ENCODE peak calls at places on chromosomes 5 and 9, in eight cellular contexts. K is HTR-8/SVneo; F is C1 segment of cervical spinal cord; Y is heart right ventricle; D is activated CD4-positive, alpha-beta T cell treated with anti-CD3 and anti-CD28 coated beads, Interleukin-2, amount 10 ng/mL, durations not matched to agents 7 days and 5 days; T is activated CD8-positive, alpha-beta T cell treated with anti-CD3 and anti-CD28 coated beads for 36 hours; A is GM23248; R is right cardiac atrium. J is an unnamed sample.

GRCh38 chr9:94812343-94812742 is 85.8 kb downstream of the AOPEP start:
- DNase-seq in K (peak), F (no peak), Y (no peak), D (no peak), T (peak), A (peak), R (no peak), J (no peak)

GRCh38 chr5:127001621-127002296 is 28.6 kb downstream of the MARCHF3 start:
- DNase-seq in K (peak), F (no peak), Y (no peak), D (no peak), T (no peak), A (peak), R (no peak), J (no peak)

GRCh38 chr5:68884144-68884754 is 209.6 kb upstream of the SLC30A5 start:
- DNase-seq in K (no peak), F (no peak), Y (no peak), D (peak), T (peak), A (no peak), R (no peak), J (no peak)

GRCh38 chr5:77138981-77139380 is 51.9 kb upstream of the ZBED3 start:
- DNase-seq in K (no peak), F (peak), Y (no peak), D (no peak), T (no peak), A (peak), R (peak), J (no peak)

GRCh38 chr5:170333161-170333909 is 35.8 kb upstream of the LCP2 start:
- DNase-seq in K (no peak), F (peak), Y (no peak), D (peak), T (peak), A (peak), R (no peak), J (peak)

GRCh38 chr9:125203259-125203658 is 2.9 kb downstream of the RABEPK start:
- DNase-seq in K (no peak), F (no peak), Y (no peak), D (no peak), T (no peak), A (peak), R (no peak), J (no peak)

GRCh38 chr9:81754245-81754644 is 64.9 kb upstream of the TLE1 start:
- DNase-seq in K (no peak), F (peak), Y (no peak), D (no peak), T (no peak), A (peak), R (no peak), J (no peak)

GRCh38 chr9:89597711-89598707 is 6.8 kb upstream of the GADD45G start:
- DNase-seq in K (peak), F (no peak), Y (no peak), D (peak), T (peak), A (peak), R (no peak), J (peak)

GRCh38 chr9:74078647-74079046 is 418.5 kb upstream of the RORB start:
- DNase-seq in K (peak), F (no peak), Y (no peak), D (no peak), T (no peak), A (no peak), R (no peak), J (no peak)

GRCh38 chr5:96350678-96351077 is 82.4 kb downstream of the PCSK1 start:
- DNase-seq in K (no peak), F (no peak), Y (no peak), D (no peak), T (no peak), A (peak), R (no peak), J (no peak)

GRCh38 chr9:37283730-37284235 is 138.7 kb upstream of the GRHPR start:
- DNase-seq in K (peak), F (no peak), Y (no peak), D (no peak), T (no peak), A (peak), R (no peak), J (no peak)

GRCh38 chr9:33263936-33264472 is 504 bp downstream of the BAG1 start:
- DNase-seq in K (peak), F (peak), Y (peak), D (peak), T (peak), A (peak), R (peak), J (peak)

GRCh38 chr9:79581794-79582193 is 10.0 kb downstream of the TLE4 start:
- DNase-seq in K (no peak), F (no peak), Y (no peak), D (peak), T (peak), A (peak), R (no peak), J (no peak)

J was measured in activated effector memory CD4-positive, alpha-beta T cell treated with Interleukin-2 at 50 U/mL for 16 hours.